ENCODE peak calls at places on chromosomes 1 and 21, in ten cellular contexts. One of them, this sample, is unnamed.
A peak's percentile ranks its signal among the peaks of the same experiment; 100 is the strongest.

GRCh38 chr1:172359531-172359991 is 60.9 kb upstream of the C1orf105 start:
- DNase-seq in upper lobe of left lung: no peak
- DNase-seq in right cardiac atrium: no peak
- DNase-seq in left ventricle myocardium inferior: no peak
- DNase-seq in IMR-90: peak; percentile 54
- DNase-seq in BE2C: no peak
- DNase-seq in hepatocyte: peak; percentile 77
- DNase-seq in body of pancreas: no peak
- DNase-seq in fibroblast of the aortic adventitia: peak; percentile 77
- DNase-seq in AG09309: peak; percentile 61
- DNase-seq in this sample: no peak

GRCh38 chr1:222792744-222793143 is 22.1 kb upstream of the DISP1 start:
- DNase-seq in IMR-90: peak; percentile 38
- DNase-seq in body of pancreas: no peak
- DNase-seq in AG09309: no peak
- DNase-seq in BE2C: no peak
- DNase-seq in upper lobe of left lung: no peak
- DNase-seq in right cardiac atrium: no peak
- DNase-seq in fibroblast of the aortic adventitia: peak; percentile 65
- DNase-seq in hepatocyte: peak; percentile 42
- DNase-seq in left ventricle myocardium inferior: no peak
- DNase-seq in this sample: no peak

GRCh38 chr1:59041878-59042277 is 255.0 kb upstream of the FGGY start:
- DNase-seq in left ventricle myocardium inferior: no peak
- DNase-seq in AG09309: no peak
- DNase-seq in body of pancreas: no peak
- DNase-seq in right cardiac atrium: no peak
- DNase-seq in upper lobe of left lung: no peak
- DNase-seq in IMR-90: peak; percentile 45
- DNase-seq in hepatocyte: no peak
- DNase-seq in BE2C: no peak
- DNase-seq in fibroblast of the aortic adventitia: peak; percentile 66
- DNase-seq in this sample: no peak

GRCh38 chr1:109910123-109910962 is at the start of gene CSF1:
- DNase-seq in BE2C: peak; percentile 73
- DNase-seq in AG09309: peak; percentile 63
- DNase-seq in IMR-90: peak; percentile 86
- DNase-seq in left ventricle myocardium inferior: peak; percentile 83
- DNase-seq in body of pancreas: peak; percentile 71
- DNase-seq in right cardiac atrium: peak; percentile 82
- DNase-seq in fibroblast of the aortic adventitia: peak; percentile 94
- DNase-seq in hepatocyte: peak; percentile 84
- DNase-seq in upper lobe of left lung: peak; percentile 77
- DNase-seq in this sample: peak; percentile 83

GRCh38 chr1:42319871-42320484 is 15.1 kb downstream of the FOXJ3 start:
- DNase-seq in IMR-90: no peak
- DNase-seq in hepatocyte: no peak
- DNase-seq in right cardiac atrium: no peak
- DNase-seq in AG09309: no peak
- DNase-seq in body of pancreas: no peak
- DNase-seq in left ventricle myocardium inferior: no peak
- DNase-seq in upper lobe of left lung: no peak
- DNase-seq in fibroblast of the aortic adventitia: no peak
- DNase-seq in BE2C: no peak
- DNase-seq in this sample: no peak

GRCh38 chr1:117652421-117652820 is 46.6 kb downstream of the TENT5C start:
- DNase-seq in upper lobe of left lung: no peak
- DNase-seq in AG09309: no peak
- DNase-seq in left ventricle myocardium inferior: no peak
- DNase-seq in hepatocyte: no peak
- DNase-seq in fibroblast of the aortic adventitia: no peak
- DNase-seq in BE2C: no peak
- DNase-seq in body of pancreas: no peak
- DNase-seq in right cardiac atrium: no peak
- DNase-seq in IMR-90: peak; percentile 20
- DNase-seq in this sample: no peak

GRCh38 chr1:180098242-180098995 is 56.2 kb upstream of the QSOX1 start:
- DNase-seq in AG09309: peak; percentile 79
- DNase-seq in hepatocyte: peak; percentile 54
- DNase-seq in IMR-90: peak; percentile 95
- DNase-seq in upper lobe of left lung: peak; percentile 38
- DNase-seq in right cardiac atrium: no peak
- DNase-seq in BE2C: no peak
- DNase-seq in fibroblast of the aortic adventitia: peak; percentile 89
- DNase-seq in body of pancreas: no peak
- DNase-seq in left ventricle myocardium inferior: no peak
- DNase-seq in this sample: no peak

GRCh38 chr21:36211660-36212512 is 55.3 kb downstream of the DOP1B start:
- DNase-seq in hepatocyte: no peak
- DNase-seq in IMR-90: peak; percentile 93
- DNase-seq in fibroblast of the aortic adventitia: peak; percentile 80
- DNase-seq in upper lobe of left lung: no peak
- DNase-seq in left ventricle myocardium inferior: no peak
- DNase-seq in BE2C: no peak
- DNase-seq in AG09309: peak; percentile 57
- DNase-seq in body of pancreas: no peak
- DNase-seq in right cardiac atrium: no peak
- DNase-seq in this sample: no peak

GRCh38 chr1:200206340-200206739 is 178.8 kb downstream of the NR5A2 start:
- DNase-seq in BE2C: no peak
- DNase-seq in upper lobe of left lung: no peak
- DNase-seq in hepatocyte: no peak
- DNase-seq in right cardiac atrium: no peak
- DNase-seq in fibroblast of the aortic adventitia: peak; percentile 61
- DNase-seq in AG09309: peak; percentile 27
- DNase-seq in left ventricle myocardium inferior: no peak
- DNase-seq in body of pancreas: no peak
- DNase-seq in IMR-90: peak; percentile 90
- DNase-seq in this sample: no peak

GRCh38 chr1:6440198-6441126 is 15.9 kb downstream of the ESPN start:
- DNase-seq in fibroblast of the aortic adventitia: no peak
- DNase-seq in right cardiac atrium: no peak
- DNase-seq in left ventricle myocardium inferior: no peak
- DNase-seq in hepatocyte: peak; percentile 84
- DNase-seq in upper lobe of left lung: peak; percentile 70
- DNase-seq in AG09309: no peak
- DNase-seq in IMR-90: peak; percentile 22
- DNase-seq in BE2C: peak; percentile 68
- DNase-seq in body of pancreas: peak; percentile 56
- DNase-seq in this sample: no peak

GRCh38 chr1:8421721-8422120 is 103.8 kb downstream of the SLC45A1 start:
- DNase-seq in IMR-90: peak; percentile 42
- DNase-seq in upper lobe of left lung: no peak
- DNase-seq in left ventricle myocardium inferior: no peak
- DNase-seq in hepatocyte: no peak
- DNase-seq in AG09309: no peak
- DNase-seq in BE2C: no peak
- DNase-seq in right cardiac atrium: no peak
- DNase-seq in fibroblast of the aortic adventitia: peak; percentile 48
- DNase-seq in body of pancreas: no peak
- DNase-seq in this sample: no peak

GRCh38 chr1:112312315-112312714 is 83.7 kb upstream of the CTTNBP2NL start:
- DNase-seq in body of pancreas: no peak
- DNase-seq in upper lobe of left lung: no peak
- DNase-seq in left ventricle myocardium inferior: no peak
- DNase-seq in AG09309: no peak
- DNase-seq in IMR-90: no peak
- DNase-seq in right cardiac atrium: no peak
- DNase-seq in BE2C: no peak
- DNase-seq in hepatocyte: no peak
- DNase-seq in fibroblast of the aortic adventitia: no peak
- DNase-seq in this sample: no peak

GRCh38 chr1:26949926-26950319 is 10.3 kb downstream of the KDF1 start:
- DNase-seq in left ventricle myocardium inferior: no peak
- DNase-seq in hepatocyte: no peak
- DNase-seq in body of pancreas: no peak
- DNase-seq in fibroblast of the aortic adventitia: no peak
- DNase-seq in BE2C: no peak
- DNase-seq in AG09309: no peak
- DNase-seq in IMR-90: no peak
- DNase-seq in upper lobe of left lung: no peak
- DNase-seq in right cardiac atrium: no peak
- DNase-seq in this sample: no peak

GRCh38 chr21:26159869-26160268 is 10.7 kb downstream of the APP start:
- DNase-seq in left ventricle myocardium inferior: no peak
- DNase-seq in right cardiac atrium: no peak
- DNase-seq in BE2C: no peak
- DNase-seq in fibroblast of the aortic adventitia: no peak
- DNase-seq in hepatocyte: no peak
- DNase-seq in AG09309: no peak
- DNase-seq in upper lobe of left lung: no peak
- DNase-seq in body of pancreas: no peak
- DNase-seq in IMR-90: peak; percentile 27
- DNase-seq in this sample: no peak

GRCh38 chr1:100891380-100891779 is 3.3 kb downstream of the EXTL2 start:
- DNase-seq in hepatocyte: no peak
- DNase-seq in upper lobe of left lung: no peak
- DNase-seq in BE2C: no peak
- DNase-seq in IMR-90: no peak
- DNase-seq in body of pancreas: no peak
- DNase-seq in right cardiac atrium: no peak
- DNase-seq in left ventricle myocardium inferior: no peak
- DNase-seq in AG09309: no peak
- DNase-seq in fibroblast of the aortic adventitia: no peak
- DNase-seq in this sample: no peak

GRCh38 chr1:1630965-1631792 is 794 bp upstream of the MMP23B start:
- DNase-seq in fibroblast of the aortic adventitia: peak; percentile 43
- DNase-seq in BE2C: peak; percentile 10
- DNase-seq in upper lobe of left lung: no peak
- DNase-seq in hepatocyte: peak; percentile 65
- DNase-seq in left ventricle myocardium inferior: peak; percentile 83
- DNase-seq in body of pancreas: no peak
- DNase-seq in IMR-90: no peak
- DNase-seq in right cardiac atrium: peak; percentile 86
- DNase-seq in AG09309: no peak
- DNase-seq in this sample: peak; percentile 76
- H3K4me3 ChIP-seq in fibroblast of the aortic adventitia: no peak overlapping the region
- H3K4me3 ChIP-seq in BE2C: no peak overlapping the region
- H3K4me3 ChIP-seq in upper lobe of left lung: peak overlapping the region; percentile 42
- H3K4me3 ChIP-seq in hepatocyte: no peak overlapping the region
- H3K4me3 ChIP-seq in left ventricle myocardium inferior: peak overlapping the region; percentile 57
- H3K4me3 ChIP-seq in body of pancreas: no peak overlapping the region
- H3K4me3 ChIP-seq in IMR-90: no peak overlapping the region
- H3K4me3 ChIP-seq in right cardiac atrium: peak overlapping the region; percentile 8
- H3K4me3 ChIP-seq in AG09309: no peak overlapping the region
- H3K4me3 ChIP-seq in this sample: peak overlapping the region; percentile 19

GRCh38 chr1:206694551-206695124 is 9.9 kb downstream of the MAPKAPK2 start:
- DNase-seq in right cardiac atrium: no peak
- DNase-seq in left ventricle myocardium inferior: no peak
- DNase-seq in hepatocyte: no peak
- DNase-seq in AG09309: no peak
- DNase-seq in fibroblast of the aortic adventitia: no peak
- DNase-seq in IMR-90: no peak
- DNase-seq in body of pancreas: no peak
- DNase-seq in upper lobe of left lung: no peak
- DNase-seq in BE2C: no peak
- DNase-seq in this sample: no peak

GRCh38 chr1:206693029-206693428 is 8.3 kb downstream of the MAPKAPK2 start:
- DNase-seq in right cardiac atrium: peak; percentile 83
- DNase-seq in hepatocyte: no peak
- DNase-seq in upper lobe of left lung: no peak
- DNase-seq in IMR-90: peak; percentile 85
- DNase-seq in body of pancreas: peak; percentile 46
- DNase-seq in BE2C: no peak
- DNase-seq in left ventricle myocardium inferior: peak; percentile 90
- DNase-seq in fibroblast of the aortic adventitia: peak; percentile 75
- DNase-seq in AG09309: no peak
- DNase-seq in this sample: peak; percentile 84

GRCh38 chr1:206693592-206693991 is 8.9 kb downstream of the MAPKAPK2 start:
- DNase-seq in IMR-90: peak; percentile 50
- DNase-seq in right cardiac atrium: peak; percentile 66
- DNase-seq in BE2C: no peak
- DNase-seq in fibroblast of the aortic adventitia: peak; percentile 71
- DNase-seq in AG09309: no peak
- DNase-seq in upper lobe of left lung: no peak
- DNase-seq in left ventricle myocardium inferior: no peak
- DNase-seq in hepatocyte: no peak
- DNase-seq in body of pancreas: peak; percentile 38
- DNase-seq in this sample: peak; percentile 31

GRCh38 chr1:206695751-206696150 is 11.0 kb downstream of the MAPKAPK2 start:
- DNase-seq in body of pancreas: no peak
- DNase-seq in AG09309: no peak
- DNase-seq in upper lobe of left lung: no peak
- DNase-seq in right cardiac atrium: no peak
- DNase-seq in fibroblast of the aortic adventitia: no peak
- DNase-seq in hepatocyte: no peak
- DNase-seq in BE2C: no peak
- DNase-seq in left ventricle myocardium inferior: no peak
- DNase-seq in IMR-90: no peak
- DNase-seq in this sample: no peak

DNA sequence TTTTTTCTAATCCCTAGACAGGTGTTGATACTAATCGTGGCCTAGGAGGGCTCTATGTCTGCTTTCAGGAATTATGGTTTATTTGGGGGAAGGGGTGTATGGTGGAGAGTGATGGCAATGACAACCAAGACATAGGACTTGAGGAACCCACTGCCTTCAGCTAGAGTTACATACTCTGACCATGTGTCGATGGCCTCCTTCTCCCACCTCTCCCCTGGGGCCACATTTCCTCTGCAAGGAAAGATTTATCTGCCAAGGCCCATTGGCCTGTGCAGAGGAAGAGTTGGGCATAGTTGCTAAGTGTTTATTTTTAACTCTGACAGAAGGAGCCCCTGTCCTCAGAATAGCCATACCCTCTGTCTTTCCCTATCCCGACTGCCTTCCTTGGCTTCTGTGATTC is 9.4 kb downstream of the MAPKAPK2 start:
- DNase-seq in upper lobe of left lung: no peak
- DNase-seq in hepatocyte: no peak
- DNase-seq in body of pancreas: no peak
- DNase-seq in BE2C: no peak
- DNase-seq in fibroblast of the aortic adventitia: no peak
- DNase-seq in AG09309: no peak
- DNase-seq in IMR-90: no peak
- DNase-seq in right cardiac atrium: no peak
- DNase-seq in left ventricle myocardium inferior: no peak
- DNase-seq in this sample: no peak
- H3K4me3 ChIP-seq in upper lobe of left lung: no peak overlapping the region
- H3K4me3 ChIP-seq in hepatocyte: no peak overlapping the region
- H3K4me3 ChIP-seq in body of pancreas: no peak overlapping the region
- H3K4me3 ChIP-seq in BE2C: no peak overlapping the region
- H3K4me3 ChIP-seq in fibroblast of the aortic adventitia: no peak overlapping the region
- H3K4me3 ChIP-seq in AG09309: no peak overlapping the region
- H3K4me3 ChIP-seq in IMR-90: no peak overlapping the region
- H3K4me3 ChIP-seq in right cardiac atrium: no peak overlapping the region
- H3K4me3 ChIP-seq in left ventricle myocardium inferior: peak overlapping the region; percentile 46
- H3K4me3 ChIP-seq in this sample: no peak overlapping the region

GRCh38 chr1:103106426-103107321 is 1.6 kb downstream of the COL11A1 start:
- DNase-seq in hepatocyte: peak; percentile 63
- DNase-seq in right cardiac atrium: peak; percentile 14
- DNase-seq in BE2C: peak; percentile 58
- DNase-seq in fibroblast of the aortic adventitia: peak; percentile 57
- DNase-seq in body of pancreas: peak; percentile 23
- DNase-seq in left ventricle myocardium inferior: no peak
- DNase-seq in upper lobe of left lung: peak; percentile 25
- DNase-seq in IMR-90: peak; percentile 30
- DNase-seq in AG09309: no peak
- DNase-seq in this sample: no peak
- H3K4me3 ChIP-seq in hepatocyte: peak overlapping the region; percentile 74
- H3K4me3 ChIP-seq in right cardiac atrium: peak overlapping the region; percentile 59
- H3K4me3 ChIP-seq in BE2C: peak overlapping the region; percentile 91
- H3K4me3 ChIP-seq in fibroblast of the aortic adventitia: peak overlapping the region; percentile 67
- H3K4me3 ChIP-seq in body of pancreas: no peak overlapping the region
- H3K4me3 ChIP-seq in left ventricle myocardium inferior: peak overlapping the region; percentile 63
- H3K4me3 ChIP-seq in upper lobe of left lung: peak overlapping the region; percentile 45
- H3K4me3 ChIP-seq in IMR-90: peak overlapping the region; percentile 55
- H3K4me3 ChIP-seq in AG09309: peak overlapping the region; percentile 88
- H3K4me3 ChIP-seq in this sample: peak overlapping the region; percentile 46

GRCh38 chr1:151807131-151807530 is 1.9 kb upstream of the LINGO4 start:
- DNase-seq in IMR-90: no peak
- DNase-seq in right cardiac atrium: no peak
- DNase-seq in body of pancreas: no peak
- DNase-seq in fibroblast of the aortic adventitia: no peak
- DNase-seq in hepatocyte: no peak
- DNase-seq in left ventricle myocardium inferior: no peak
- DNase-seq in AG09309: no peak
- DNase-seq in upper lobe of left lung: no peak
- DNase-seq in BE2C: no peak
- DNase-seq in this sample: no peak
- H3K4me3 ChIP-seq in IMR-90: no peak overlapping the region
- H3K4me3 ChIP-seq in right cardiac atrium: no peak overlapping the region
- H3K4me3 ChIP-seq in body of pancreas: no peak overlapping the region
- H3K4me3 ChIP-seq in fibroblast of the aortic adventitia: no peak overlapping the region
- H3K4me3 ChIP-seq in hepatocyte: no peak overlapping the region
- H3K4me3 ChIP-seq in left ventricle myocardium inferior: no peak overlapping the region
- H3K4me3 ChIP-seq in AG09309: no peak overlapping the region
- H3K4me3 ChIP-seq in upper lobe of left lung: no peak overlapping the region
- H3K4me3 ChIP-seq in BE2C: no peak overlapping the region
- H3K4me3 ChIP-seq in this sample: no peak overlapping the region

This sample was measured in heart right ventricle.